ENCODE peak calls at places on chromosome 20, in seven cellular contexts. One of them, this sample, is unnamed. For H3K4me1, the result is how much of the 10 kb centered on the place peaks cover.

GRCh38 chr20:12835999-12836398 is 172.8 kb upstream of the SPTLC3 start:
- DNase-seq in fibroblast of lung: no peak
- DNase-seq in heart left ventricle: no peak
- DNase-seq in IMR-90: no peak
- DNase-seq in H9: no peak
- DNase-seq in left ventricle myocardium inferior: no peak
- DNase-seq in NT2/D1: peak
- DNase-seq in this sample: no peak

GRCh38 chr20:57468523-57469417 is 56.2 kb downstream of the CTCFL start:
- DNase-seq in fibroblast of lung: no peak
- DNase-seq in heart left ventricle: no peak
- DNase-seq in IMR-90: no peak
- DNase-seq in H9: no peak
- DNase-seq in left ventricle myocardium inferior: no peak
- DNase-seq in NT2/D1: no peak
- DNase-seq in this sample: peak

GRCh38 chr20:34569598-34569997 is 11.1 kb downstream of the MAP1LC3A start:
- DNase-seq in fibroblast of lung: no peak
- DNase-seq in heart left ventricle: no peak
- DNase-seq in IMR-90: no peak
- DNase-seq in H9: no peak
- DNase-seq in left ventricle myocardium inferior: no peak
- DNase-seq in NT2/D1: no peak
- DNase-seq in this sample: no peak

GRCh38 chr20:53205046-53205445 is 232.9 kb downstream of the TSHZ2 start:
- DNase-seq in fibroblast of lung: peak
- DNase-seq in heart left ventricle: no peak
- DNase-seq in IMR-90: no peak
- DNase-seq in H9: no peak
- DNase-seq in left ventricle myocardium inferior: no peak
- DNase-seq in NT2/D1: no peak
- DNase-seq in this sample: no peak

GRCh38 chr20:58130574-58130973 is 97.9 kb downstream of the ANKRD60 start:
- DNase-seq in fibroblast of lung: peak
- DNase-seq in heart left ventricle: no peak
- DNase-seq in IMR-90: no peak
- DNase-seq in H9: peak
- DNase-seq in left ventricle myocardium inferior: no peak
- DNase-seq in NT2/D1: no peak
- DNase-seq in this sample: no peak

GRCh38 chr20:32970115-32970972 is 33.9 kb downstream of the SUN5 start:
- DNase-seq in fibroblast of lung: no peak
- DNase-seq in heart left ventricle: no peak
- DNase-seq in IMR-90: no peak
- DNase-seq in H9: peak
- DNase-seq in left ventricle myocardium inferior: no peak
- DNase-seq in NT2/D1: no peak
- DNase-seq in this sample: no peak

GRCh38 chr20:39294137-39294725 is 332.1 kb downstream of the DHX35 start:
- DNase-seq in fibroblast of lung: no peak
- DNase-seq in heart left ventricle: no peak
- DNase-seq in IMR-90: no peak
- DNase-seq in H9: peak
- DNase-seq in left ventricle myocardium inferior: no peak
- DNase-seq in NT2/D1: peak
- DNase-seq in this sample: no peak

GRCh38 chr20:53940883-53941546 is 129.4 kb downstream of the BCAS1 start:
- DNase-seq in fibroblast of lung: peak
- DNase-seq in heart left ventricle: no peak
- DNase-seq in IMR-90: peak
- DNase-seq in H9: no peak
- DNase-seq in left ventricle myocardium inferior: peak
- DNase-seq in NT2/D1: no peak
- DNase-seq in this sample: peak

GRCh38 chr20:23637282-23638221 is at the start of gene CST3:
- DNase-seq in fibroblast of lung: peak
- DNase-seq in heart left ventricle: peak
- DNase-seq in IMR-90: peak
- DNase-seq in H9: peak
- DNase-seq in left ventricle myocardium inferior: peak
- DNase-seq in NT2/D1: peak
- DNase-seq in this sample: peak

GRCh38 chr20:3248167-3248992 is 9.4 kb upstream of the SLC4A11 start:
- DNase-seq in fibroblast of lung: peak
- DNase-seq in heart left ventricle: peak
- DNase-seq in IMR-90: no peak
- DNase-seq in H9: peak
- DNase-seq in left ventricle myocardium inferior: peak
- DNase-seq in NT2/D1: peak
- DNase-seq in this sample: peak

GRCh38 chr20:57869291-57869950 is 159.6 kb upstream of the PMEPA1 start:
- DNase-seq in fibroblast of lung: no peak
- DNase-seq in heart left ventricle: no peak
- DNase-seq in IMR-90: no peak
- DNase-seq in H9: no peak
- DNase-seq in left ventricle myocardium inferior: no peak
- DNase-seq in NT2/D1: no peak
- DNase-seq in this sample: no peak

GRCh38 chr20:9506964-9507369 is 7.4 kb upstream of the LAMP5 start:
- DNase-seq in fibroblast of lung: no peak
- DNase-seq in heart left ventricle: no peak
- DNase-seq in IMR-90: no peak
- DNase-seq in H9: peak
- DNase-seq in left ventricle myocardium inferior: no peak
- DNase-seq in NT2/D1: no peak
- DNase-seq in this sample: peak

GRCh38 chr20:2705931-2706645 is 13.5 kb downstream of the EBF4 start:
- DNase-seq in fibroblast of lung: no peak
- DNase-seq in heart left ventricle: no peak
- DNase-seq in IMR-90: no peak
- DNase-seq in H9: peak
- DNase-seq in left ventricle myocardium inferior: no peak
- DNase-seq in NT2/D1: no peak
- DNase-seq in this sample: peak

GRCh38 chr20:45011108-45011526 is 44.8 kb downstream of the STK4 start:
- DNase-seq in fibroblast of lung: peak
- DNase-seq in heart left ventricle: peak
- DNase-seq in IMR-90: peak
- DNase-seq in H9: peak
- DNase-seq in left ventricle myocardium inferior: peak
- DNase-seq in NT2/D1: peak
- DNase-seq in this sample: peak

GRCh38 chr20:33751775-33752174 is 20.0 kb downstream of the ZNF341 start:
- DNase-seq in fibroblast of lung: no peak
- DNase-seq in heart left ventricle: no peak
- DNase-seq in IMR-90: no peak
- DNase-seq in H9: no peak
- DNase-seq in left ventricle myocardium inferior: no peak
- DNase-seq in NT2/D1: no peak
- DNase-seq in this sample: no peak

GRCh38 chr20:58585753-58586540 is 65.1 kb upstream of the STX16 start:
- DNase-seq in fibroblast of lung: no peak
- DNase-seq in heart left ventricle: no peak
- DNase-seq in IMR-90: no peak
- DNase-seq in H9: no peak
- DNase-seq in left ventricle myocardium inferior: no peak
- DNase-seq in NT2/D1: no peak
- DNase-seq in this sample: peak

GRCh38 chr20:63441136-63441776 is 31.2 kb downstream of the KCNQ2 start:
- DNase-seq in fibroblast of lung: no peak
- DNase-seq in heart left ventricle: no peak
- DNase-seq in IMR-90: no peak
- DNase-seq in H9: no peak
- DNase-seq in left ventricle myocardium inferior: no peak
- DNase-seq in NT2/D1: no peak
- DNase-seq in this sample: no peak

GRCh38 chr20:35901678-35902544 is 52.4 kb downstream of the SCAND1 start:
- DNase-seq in fibroblast of lung: peak
- DNase-seq in heart left ventricle: no peak
- DNase-seq in IMR-90: peak
- DNase-seq in H9: no peak
- DNase-seq in left ventricle myocardium inferior: no peak
- DNase-seq in NT2/D1: no peak
- DNase-seq in this sample: peak

GRCh38 chr20:54345301-54345724 is 130.1 kb upstream of the DOK5 start:
- DNase-seq in fibroblast of lung: peak
- DNase-seq in heart left ventricle: no peak
- DNase-seq in IMR-90: peak
- DNase-seq in H9: no peak
- DNase-seq in left ventricle myocardium inferior: no peak
- DNase-seq in NT2/D1: no peak
- DNase-seq in this sample: peak

GRCh38 chr20:53071833-53072232 is 99.7 kb downstream of the TSHZ2 start:
- DNase-seq in fibroblast of lung: no peak
- DNase-seq in heart left ventricle: no peak
- DNase-seq in IMR-90: no peak
- DNase-seq in H9: no peak
- DNase-seq in left ventricle myocardium inferior: no peak
- DNase-seq in NT2/D1: no peak
- DNase-seq in this sample: no peak

GRCh38 chr20:49705358-49705757 is 8.3 kb downstream of the B4GALT5 start:
- DNase-seq in fibroblast of lung: no peak
- DNase-seq in heart left ventricle: no peak
- DNase-seq in IMR-90: no peak
- DNase-seq in H9: no peak
- DNase-seq in left ventricle myocardium inferior: no peak
- DNase-seq in NT2/D1: no peak
- DNase-seq in this sample: no peak
- H3K4me1 ChIP-seq in fibroblast of lung: under half
- H3K4me1 ChIP-seq in heart left ventricle: half or more
- H3K4me1 ChIP-seq in IMR-90: under half
- H3K4me1 ChIP-seq in H9: under half
- H3K4me1 ChIP-seq in left ventricle myocardium inferior: half or more
- H3K4me1 ChIP-seq in NT2/D1: under half
- H3K4me1 ChIP-seq in this sample: under half

DNA sequence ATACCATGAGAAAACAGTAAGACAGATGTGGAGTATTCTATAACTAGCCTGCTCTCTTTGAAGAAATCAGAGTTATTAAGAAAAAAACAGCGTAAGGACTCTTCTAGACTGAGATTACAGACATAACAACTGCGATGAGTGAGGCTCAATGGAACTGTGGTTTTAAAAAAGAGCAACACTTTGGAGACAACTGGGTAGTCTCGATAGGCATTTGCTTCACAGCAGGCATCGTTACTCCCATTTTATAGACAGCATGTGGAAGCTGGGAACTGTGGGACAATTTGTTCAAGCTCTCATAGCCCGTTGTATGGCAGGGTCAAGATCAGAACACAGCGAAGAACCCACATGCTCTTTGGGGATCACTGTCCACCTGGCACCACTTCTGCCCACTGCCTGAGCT is 4.6 kb downstream of the FKBP1A start:
- DNase-seq in fibroblast of lung: no peak
- DNase-seq in heart left ventricle: no peak
- DNase-seq in IMR-90: no peak
- DNase-seq in H9: no peak
- DNase-seq in left ventricle myocardium inferior: no peak
- DNase-seq in NT2/D1: no peak
- DNase-seq in this sample: no peak
- H3K4me1 ChIP-seq in fibroblast of lung: under half
- H3K4me1 ChIP-seq in heart left ventricle: half or more
- H3K4me1 ChIP-seq in IMR-90: under half
- H3K4me1 ChIP-seq in H9: under half
- H3K4me1 ChIP-seq in left ventricle myocardium inferior: half or more
- H3K4me1 ChIP-seq in NT2/D1: under half
- H3K4me1 ChIP-seq in this sample: under half

GRCh38 chr20:17968366-17969275 is at the start of the genes MGME1 and SNX5:
- DNase-seq in fibroblast of lung: peak
- DNase-seq in heart left ventricle: peak
- DNase-seq in IMR-90: peak
- DNase-seq in H9: peak
- DNase-seq in left ventricle myocardium inferior: peak
- DNase-seq in NT2/D1: peak
- DNase-seq in this sample: peak
- H3K4me1 ChIP-seq in fibroblast of lung: under half
- H3K4me1 ChIP-seq in heart left ventricle: half or more
- H3K4me1 ChIP-seq in IMR-90: under half
- H3K4me1 ChIP-seq in H9: under half
- H3K4me1 ChIP-seq in left ventricle myocardium inferior: half or more
- H3K4me1 ChIP-seq in NT2/D1: under half
- H3K4me1 ChIP-seq in this sample: half or more

GRCh38 chr20:6515261-6515660 is 252.2 kb upstream of the BMP2 start:
- DNase-seq in fibroblast of lung: peak
- DNase-seq in heart left ventricle: no peak
- DNase-seq in IMR-90: peak
- DNase-seq in H9: no peak
- DNase-seq in left ventricle myocardium inferior: no peak
- DNase-seq in NT2/D1: no peak
- DNase-seq in this sample: no peak
- H3K4me1 ChIP-seq in fibroblast of lung: under half
- H3K4me1 ChIP-seq in heart left ventricle: under half
- H3K4me1 ChIP-seq in IMR-90: under half
- H3K4me1 ChIP-seq in H9: under half
- H3K4me1 ChIP-seq in left ventricle myocardium inferior: under half
- H3K4me1 ChIP-seq in NT2/D1: under half
- H3K4me1 ChIP-seq in this sample: under half

GRCh38 chr20:5569021-5569420 is 181.2 kb upstream of the SHLD1 start:
- DNase-seq in fibroblast of lung: peak
- DNase-seq in heart left ventricle: no peak
- DNase-seq in IMR-90: peak
- DNase-seq in H9: no peak
- DNase-seq in left ventricle myocardium inferior: no peak
- DNase-seq in NT2/D1: no peak
- DNase-seq in this sample: peak

GRCh38 chr20:5570031-5570430 is 180.2 kb upstream of the SHLD1 start:
- DNase-seq in fibroblast of lung: no peak
- DNase-seq in heart left ventricle: no peak
- DNase-seq in IMR-90: no peak
- DNase-seq in H9: no peak
- DNase-seq in left ventricle myocardium inferior: no peak
- DNase-seq in NT2/D1: no peak
- DNase-seq in this sample: no peak

GRCh38 chr20:5570442-5570841 is 179.8 kb upstream of the SHLD1 start:
- DNase-seq in fibroblast of lung: no peak
- DNase-seq in heart left ventricle: no peak
- DNase-seq in IMR-90: no peak
- DNase-seq in H9: no peak
- DNase-seq in left ventricle myocardium inferior: no peak
- DNase-seq in NT2/D1: no peak
- DNase-seq in this sample: no peak

GRCh38 chr20:5567644-5568043 is 182.6 kb upstream of the SHLD1 start:
- DNase-seq in fibroblast of lung: no peak
- DNase-seq in heart left ventricle: no peak
- DNase-seq in IMR-90: no peak
- DNase-seq in H9: no peak
- DNase-seq in left ventricle myocardium inferior: no peak
- DNase-seq in NT2/D1: no peak
- DNase-seq in this sample: no peak
- H3K4me1 ChIP-seq in fibroblast of lung: under half
- H3K4me1 ChIP-seq in heart left ventricle: under half
- H3K4me1 ChIP-seq in IMR-90: under half
- H3K4me1 ChIP-seq in H9: under half
- H3K4me1 ChIP-seq in left ventricle myocardium inferior: under half
- H3K4me1 ChIP-seq in NT2/D1: under half
- H3K4me1 ChIP-seq in this sample: under half

DNA sequence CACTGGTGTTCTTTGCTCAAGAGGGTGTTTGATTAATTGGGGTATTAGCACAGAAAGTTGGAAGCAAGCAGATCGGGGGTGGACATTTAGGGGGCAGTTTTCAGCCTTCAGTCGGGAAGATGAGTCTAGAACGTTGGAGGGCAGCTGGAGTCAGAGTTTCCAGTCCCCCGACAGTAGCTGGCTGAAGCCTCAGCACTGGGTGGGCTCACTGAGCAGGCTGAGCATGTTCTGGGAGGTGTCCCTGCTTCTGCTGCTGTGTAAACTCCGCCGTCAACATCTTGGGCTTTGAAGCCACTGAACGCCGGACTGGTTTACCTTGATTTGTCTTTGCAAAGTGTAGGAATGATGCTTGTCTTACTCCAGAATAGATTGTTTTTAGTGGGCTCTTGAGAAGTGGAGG is 15.7 kb upstream of the MROH8 start:
- DNase-seq in fibroblast of lung: no peak
- DNase-seq in heart left ventricle: no peak
- DNase-seq in IMR-90: no peak
- DNase-seq in H9: no peak
- DNase-seq in left ventricle myocardium inferior: no peak
- DNase-seq in NT2/D1: no peak
- DNase-seq in this sample: no peak
- H3K4me1 ChIP-seq in fibroblast of lung: under half
- H3K4me1 ChIP-seq in heart left ventricle: under half
- H3K4me1 ChIP-seq in IMR-90: under half
- H3K4me1 ChIP-seq in H9: under half
- H3K4me1 ChIP-seq in left ventricle myocardium inferior: half or more
- H3K4me1 ChIP-seq in NT2/D1: under half
- H3K4me1 ChIP-seq in this sample: under half